ENCODE peak calls at places on chromosome 6, in seven cellular contexts. Y is psoas muscle, W is cardiac muscle cell, K is Calu3, X is keratinocyte, G is choroid plexus epithelial cell, T is mucosa of descending colon. I is an unnamed sample.

GRCh38 chr6:135088818-135089809 is 34.5 kb upstream of the HBS1L start:
- DNase-seq in W (no peak), G (peak; percentile 83), Y (no peak), T (no peak), X (no peak), K (peak; percentile 10), I (peak; percentile 2)

GRCh38 chr6:41214559-41215238 is 13.4 kb upstream of the TREML4 start:
- DNase-seq in W (no peak), K (no peak), G (no peak), X (no peak), T (no peak), Y (no peak), I (no peak)

GRCh38 chr6:31053873-31054272 is 43.6 kb downstream of the MUC22 start:
- DNase-seq in X (no peak), W (peak; percentile 64), K (no peak), Y (no peak), T (no peak), G (no peak), I (no peak)

GRCh38 chr6:18362058-18362561 is 25.0 kb upstream of the RNF144B start:
- DNase-seq in Y (no peak), X (no peak), T (no peak), W (no peak), G (peak; percentile 96), K (no peak), I (peak; percentile 92)

GRCh38 chr6:16651871-16652270 is 109.4 kb downstream of the ATXN1 start:
- DNase-seq in T (no peak), Y (no peak), W (no peak), G (no peak), X (no peak), K (no peak), I (no peak)

GRCh38 chr6:77474286-77474956 is 11.1 kb upstream of the HTR1B start:
- DNase-seq in X (no peak), T (no peak), Y (no peak), G (no peak), K (no peak), W (no peak), I (no peak)

GRCh38 chr6:116158641-116159040 is 32.7 kb upstream of the COL10A1 start:
- DNase-seq in K (no peak), Y (no peak), W (no peak), X (no peak), G (no peak), T (no peak), I (no peak)

GRCh38 chr6:95286874-95287273 is 290.5 kb upstream of the MANEA start:
- DNase-seq in G (no peak), T (no peak), K (no peak), W (no peak), X (no peak), Y (no peak), I (no peak)

GRCh38 chr6:113047932-113048331 is 700.8 kb downstream of the RFPL4B start:
- DNase-seq in X (no peak), G (peak; percentile 14), W (no peak), Y (no peak), K (no peak), T (no peak), I (no peak)

GRCh38 chr6:106182455-106182854 is 96.3 kb downstream of the PRDM1 start:
- DNase-seq in X (no peak), K (no peak), Y (no peak), T (no peak), W (no peak), G (no peak), I (no peak)

GRCh38 chr6:95230071-95230740 is 347.1 kb upstream of the MANEA start:
- DNase-seq in W (no peak), G (peak; percentile 49), X (no peak), Y (no peak), K (no peak), T (no peak), I (no peak)

GRCh38 chr6:87661503-87661902 is 40.5 kb downstream of the AKIRIN2 start:
- DNase-seq in T (no peak), Y (no peak), K (no peak), W (no peak), G (peak; percentile 39), X (no peak), I (no peak)

GRCh38 chr6:12602951-12603710 is 113.4 kb upstream of the PHACTR1 start:
- DNase-seq in T (peak; percentile 40), K (peak; percentile 16), G (peak; percentile 84), Y (no peak), X (no peak), W (peak; percentile 36), I (peak; percentile 47)

GRCh38 chr6:44969446-44970175 is 358.5 kb upstream of the RUNX2 start:
- DNase-seq in Y (no peak), G (peak; percentile 77), T (no peak), W (no peak), X (no peak), K (no peak), I (no peak)

GRCh38 chr6:82554706-82555105 is 191.1 kb downstream of the TPBG start:
- DNase-seq in X (no peak), G (peak; percentile 22), T (no peak), Y (no peak), K (no peak), W (no peak), I (peak; percentile 3)

GRCh38 chr6:82555801-82556200 is 192.2 kb downstream of the TPBG start:
- DNase-seq in Y (no peak), K (no peak), X (no peak), W (no peak), T (no peak), G (no peak), I (no peak)

GRCh38 chr6:82551831-82552230 is 188.2 kb downstream of the TPBG start:
- DNase-seq in X (no peak), T (no peak), G (no peak), W (no peak), K (no peak), Y (no peak), I (no peak)

DNA sequence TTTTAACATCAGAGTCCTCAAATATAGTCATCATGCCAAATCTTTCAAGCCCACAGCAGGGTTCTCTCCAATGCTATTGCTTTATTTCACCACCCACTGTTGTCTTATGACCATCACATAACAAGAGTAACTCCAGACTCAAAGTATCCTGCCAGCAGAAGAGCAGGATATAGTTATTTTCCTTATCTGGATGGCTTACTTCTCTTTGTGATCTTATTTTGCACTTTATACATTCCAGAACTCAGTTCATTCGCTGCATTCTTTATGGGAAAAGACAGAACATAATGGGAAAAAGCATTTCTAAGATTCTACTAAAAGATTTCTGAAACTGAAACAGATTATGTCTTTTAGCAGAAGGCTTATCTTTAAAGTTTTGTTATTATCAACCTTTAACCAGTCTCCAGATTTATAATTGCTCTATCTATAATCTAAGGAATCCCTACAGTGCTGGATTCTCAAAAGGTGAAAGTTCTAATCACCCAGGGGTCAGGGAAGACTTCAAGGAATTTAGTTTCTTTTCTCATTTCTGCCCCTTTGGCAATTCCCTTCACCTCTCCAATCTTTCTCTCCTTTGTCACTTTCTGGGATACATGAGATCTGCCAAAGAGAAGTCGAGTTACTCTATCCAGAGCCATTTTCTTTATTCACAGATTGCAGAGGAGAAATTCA is 190.4 kb downstream of the TPBG start:
- DNase-seq in W (no peak), Y (no peak), T (no peak), X (no peak), G (peak; percentile 66), K (no peak), I (no peak)
- TF ChIP-seq CTCF in W (no peak), Y (no peak), T (no peak), X (no peak), G (no peak), K (no peak), I (no peak)

GRCh38 chr6:39812496-39812852 is 20.3 kb downstream of the DAAM2 start:
- DNase-seq in W (no peak), K (no peak), T (no peak), X (no peak), Y (no peak), G (no peak), I (no peak)

GRCh38 chr6:39811835-39812345 is 19.7 kb downstream of the DAAM2 start:
- DNase-seq in K (no peak), X (no peak), Y (no peak), T (no peak), G (no peak), W (no peak), I (no peak)

GRCh38 chr6:39814236-39814635 is 22.1 kb downstream of the DAAM2 start:
- DNase-seq in T (no peak), K (no peak), Y (no peak), W (no peak), G (no peak), X (no peak), I (no peak)

GRCh38 chr6:39815356-39815755 is 23.2 kb downstream of the DAAM2 start:
- DNase-seq in W (no peak), X (no peak), Y (no peak), G (no peak), T (no peak), K (no peak), I (no peak)

DNA sequence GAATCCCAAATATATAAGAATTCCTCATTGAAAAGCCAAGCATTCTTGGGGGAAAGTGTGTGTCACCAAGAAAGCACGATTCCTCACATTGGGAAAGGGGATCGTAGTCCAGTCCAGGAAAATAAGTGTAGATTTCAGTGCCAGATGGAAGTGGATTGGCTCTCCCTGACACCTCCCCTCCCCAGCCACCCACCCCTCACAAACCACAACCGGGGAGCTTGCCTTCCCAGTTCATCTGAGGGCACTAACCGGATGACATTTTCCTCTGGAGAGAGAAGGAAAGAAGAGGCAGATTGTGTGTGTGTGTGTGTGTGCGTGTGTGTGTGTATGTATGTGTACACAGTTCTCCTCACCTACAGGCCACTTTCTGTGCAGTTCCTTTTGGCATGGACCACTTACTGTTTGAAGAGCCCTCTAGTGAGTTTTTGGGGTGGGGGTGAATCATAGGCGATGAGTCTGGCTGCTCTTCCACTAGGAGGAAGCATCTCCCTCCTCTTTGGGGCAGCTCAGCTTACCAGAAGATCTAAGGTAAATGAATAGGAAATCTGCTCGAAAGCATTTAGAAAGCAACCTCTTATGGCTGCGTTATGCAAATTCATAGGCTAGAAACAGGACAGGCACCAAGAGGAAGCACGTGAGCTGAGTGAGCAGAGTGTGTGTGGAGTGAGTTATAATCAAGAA is 20.8 kb downstream of the DAAM2 start:
- DNase-seq in K (no peak), Y (peak; percentile 49), T (no peak), X (no peak), W (no peak), G (peak; percentile 42), I (peak; percentile 70)
- TF ChIP-seq CTCF in K (no peak), Y (no peak), T (no peak), X (no peak), W (peak; percentile 51), G (peak; percentile 40), I (peak; percentile 48)

GRCh38 chr6:103268335-103268734 is 1591.4 kb downstream of the HACE1 start:
- DNase-seq in X (no peak), W (no peak), G (no peak), Y (no peak), T (no peak), K (no peak), I (no peak)

DNA sequence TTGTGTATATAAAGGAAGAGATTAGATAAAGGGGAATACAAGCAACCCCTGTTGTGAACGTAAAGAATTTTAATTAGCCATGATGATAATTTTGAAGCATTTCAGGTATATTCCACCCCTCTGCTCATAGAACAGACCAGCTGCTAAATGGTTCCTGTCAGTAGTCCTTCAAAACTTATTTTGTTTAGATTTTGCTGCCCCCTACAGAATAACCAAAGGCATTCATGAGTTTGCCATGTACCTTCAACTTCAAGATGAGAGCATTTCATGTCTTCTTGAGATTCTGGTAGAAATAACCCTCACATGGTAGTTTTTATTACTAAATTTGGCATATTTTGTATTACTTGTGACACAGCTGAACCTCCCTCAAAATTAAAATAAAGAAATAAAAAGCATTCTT is 1586.7 kb downstream of the HACE1 start:
- DNase-seq in K (no peak), T (no peak), X (no peak), W (peak; percentile 62), G (peak; percentile 32), Y (no peak), I (no peak)
- TF ChIP-seq CTCF in K (peak; percentile 31), T (no peak), X (peak; percentile 35), W (no peak), G (no peak), Y (peak; percentile 22), I (no peak)

GRCh38 chr6:71190809-71191208 is 97.8 kb upstream of the OGFRL1 start:
- DNase-seq in G (peak; percentile 72), Y (no peak), T (no peak), W (peak; percentile 18), X (no peak), K (no peak), I (no peak)
- TF ChIP-seq CTCF in G (peak; percentile 33), Y (no peak), T (no peak), W (peak; percentile 23), X (no peak), K (peak; percentile 29), I (no peak)

I was measured in AG04449.